ENCODE peak calls at places on chromosome 12, in five cellular contexts. B is AG04450, X is Right ventricle myocardium superior, O is fibroblast of mammary gland, M is activated gamma-delta T cell treated with Interleukin-2 at 50 U/mL for 16 hours. F is an unnamed sample.

GRCh38 chr12:122867701-122868461 is 28.0 kb downstream of the VPS37B start:
- DNase-seq in B (no peak), X (peak; percentile 86), O (no peak), M (no peak), F (peak; percentile 60)

GRCh38 chr12:113090740-113091139 is 34.2 kb downstream of the DTX1 start:
- DNase-seq in B (no peak), X (no peak), O (no peak), M (no peak), F (no peak)

GRCh38 chr12:68042212-68042699 is 53.0 kb downstream of the IFNG-AS1 start:
- DNase-seq in B (no peak), X (no peak), O (peak; percentile 5), M (no peak), F (no peak)

GRCh38 chr12:111193511-111193910 is 175.4 kb downstream of the PHETA1 start:
- DNase-seq in B (no peak), X (no peak), O (no peak), M (no peak), F (no peak)

GRCh38 chr12:6323340-6323994 is 13.0 kb downstream of the PLEKHG6 start:
- DNase-seq in B (peak; percentile 79), X (peak; percentile 71), O (peak; percentile 95), M (peak; percentile 52), F (peak; percentile 70)

GRCh38 chr12:110780448-110780847 is 37.8 kb upstream of the PPP1CC start:
- DNase-seq in B (no peak), X (no peak), O (no peak), M (peak; percentile 8), F (no peak)

GRCh38 chr12:95653761-95654546 is 102.7 kb upstream of the USP44 start:
- DNase-seq in B (peak; percentile 83), X (no peak), O (peak; percentile 80), M (no peak), F (peak; percentile 25)

GRCh38 chr12:12693111-12693671 is 2.8 kb downstream of the GPR19 start:
- DNase-seq in B (no peak), X (no peak), O (no peak), M (no peak), F (no peak)